ENCODE peak calls at places on chromosomes 16 and 17, in five cellular contexts. V is mucosa of descending colon, N is mesenchymal stem cell, I is HCT116, Z is neural progenitor cell. X is an unnamed sample. For H3K4me1, the result is how much of the 10 kb centered on the place peaks cover.

GRCh38 chr16:20851601-20852000 is 45.3 kb downstream of the REXO5 start:
- DNase-seq in V (peak), N (peak), I (peak), Z (no peak), X (peak)

GRCh38 chr16:87207509-87207908 is 109.7 kb downstream of the C16orf95 start:
- DNase-seq in V (no peak), N (peak), I (no peak), Z (no peak), X (no peak)

GRCh38 chr17:14559720-14560119 is 258.8 kb downstream of the HS3ST3B1 start:
- DNase-seq in V (no peak), N (no peak), I (no peak), Z (no peak), X (no peak)

GRCh38 chr16:15811416-15811777 is 45.4 kb downstream of the MYH11 start:
- DNase-seq in V (no peak), N (no peak), I (no peak), Z (no peak), X (no peak)

GRCh38 chr17:28763804-28764266 is 20.0 kb downstream of the TRAF4 start:
- DNase-seq in V (no peak), N (peak), I (peak), Z (peak), X (peak)

GRCh38 chr16:592518-593306 is 2.8 kb downstream of the RAB40C start:
- DNase-seq in V (peak), N (peak), I (no peak), Z (no peak), X (peak)

GRCh38 chr16:70592106-70592571 is 54.2 kb upstream of the IL34 start:
- DNase-seq in V (peak), N (no peak), I (no peak), Z (no peak), X (no peak)

GRCh38 chr17:62948370-62948769 is 17.7 kb upstream of the TANC2 start:
- DNase-seq in V (no peak), N (no peak), I (no peak), Z (no peak), X (no peak)

GRCh38 chr16:46972971-46973456 is 460 bp downstream of the DNAJA2 start:
- DNase-seq in V (peak), N (peak), I (no peak), Z (peak), X (peak)

GRCh38 chr16:78235168-78235800 is 135.8 kb downstream of the WWOX start:
- DNase-seq in V (peak), N (peak), I (peak), Z (peak), X (peak)

GRCh38 chr16:19085679-19086200 is 18.3 kb downstream of the COQ7 start:
- DNase-seq in V (no peak), N (peak), I (no peak), Z (no peak), X (peak)

GRCh38 chr17:41650794-41651624 is 26.6 kb upstream of the KRT17 start:
- DNase-seq in V (peak), N (no peak), I (no peak), Z (no peak), X (no peak)

GRCh38 chr17:27449541-27449940 is 6.7 kb upstream of the KSR1 start:
- DNase-seq in V (no peak), N (no peak), I (no peak), Z (no peak), X (no peak)

GRCh38 chr16:10668322-10669045 is 26.2 kb downstream of the TEKT5 start:
- DNase-seq in V (no peak), N (no peak), I (no peak), Z (peak), X (no peak)

GRCh38 chr17:38797828-38798227 is 1.5 kb downstream of the PIP4K2B start:
- DNase-seq in V (no peak), N (peak), I (no peak), Z (no peak), X (no peak)

GRCh38 chr17:32111141-32111771 is 31.0 kb upstream of the RHOT1 start:
- DNase-seq in V (no peak), N (peak), I (no peak), Z (peak), X (peak)

GRCh38 chr17:67125417-67125816 is 81.1 kb downstream of the CACNG1 start:
- DNase-seq in V (no peak), N (peak), I (no peak), Z (no peak), X (no peak)

GRCh38 chr17:74433421-74434121 is 1.7 kb downstream of the GPRC5C start:
- DNase-seq in V (no peak), N (no peak), I (no peak), Z (peak), X (no peak)

GRCh38 chr17:2184993-2185931 is 118.3 kb downstream of the SMG6 start:
- DNase-seq in V (no peak), N (no peak), I (no peak), Z (no peak), X (no peak)

GRCh38 chr16:63228259-63228658 is 1192.0 kb upstream of the CDH8 start:
- DNase-seq in V (no peak), N (no peak), I (no peak), Z (no peak), X (no peak)

GRCh38 chr17:48489781-48490180 is 41.0 kb downstream of the HOXB1 start:
- DNase-seq in V (no peak), N (no peak), I (no peak), Z (peak), X (no peak)

GRCh38 chr17:77235370-77236080 is 94.8 kb downstream of the SEC14L1 start:
- DNase-seq in V (no peak), N (peak), I (no peak), Z (no peak), X (peak)

GRCh38 chr16:27224741-27225300 is 21.5 kb downstream of the KDM8 start:
- DNase-seq in V (peak), N (no peak), I (no peak), Z (no peak), X (no peak)

GRCh38 chr17:60311936-60312335 is 80.0 kb downstream of the USP32 start:
- DNase-seq in V (no peak), N (peak), I (no peak), Z (no peak), X (no peak)

GRCh38 chr17:40854175-40854814 is 12.7 kb downstream of the KRT12 start:
- DNase-seq in V (no peak), N (peak), I (peak), Z (no peak), X (no peak)

GRCh38 chr16:63672493-63672892 is 1449.4 kb downstream of the CDH11 start:
- DNase-seq in V (no peak), N (no peak), I (no peak), Z (no peak), X (no peak)

GRCh38 chr16:72938426-72939164 is 109.3 kb downstream of the ZFHX3 start:
- DNase-seq in V (peak), N (peak), I (no peak), Z (peak), X (peak)

GRCh38 chr17:78351449-78352006 is 8.3 kb downstream of the SOCS3 start:
- DNase-seq in V (peak), N (peak), I (no peak), Z (peak), X (peak)

GRCh38 chr16:22120440-22120839 is 28.1 kb downstream of the VWA3A start:
- DNase-seq in V (no peak), N (no peak), I (no peak), Z (no peak), X (no peak)

GRCh38 chr17:80254396-80255241 is 6.0 kb upstream of the RNF213 start:
- DNase-seq in V (peak), N (peak), I (peak), Z (no peak), X (peak)

GRCh38 chr16:48126801-48127644 is 28.8 kb downstream of the ABCC12 start:
- DNase-seq in V (no peak), N (peak), I (no peak), Z (no peak), X (no peak)

DNA sequence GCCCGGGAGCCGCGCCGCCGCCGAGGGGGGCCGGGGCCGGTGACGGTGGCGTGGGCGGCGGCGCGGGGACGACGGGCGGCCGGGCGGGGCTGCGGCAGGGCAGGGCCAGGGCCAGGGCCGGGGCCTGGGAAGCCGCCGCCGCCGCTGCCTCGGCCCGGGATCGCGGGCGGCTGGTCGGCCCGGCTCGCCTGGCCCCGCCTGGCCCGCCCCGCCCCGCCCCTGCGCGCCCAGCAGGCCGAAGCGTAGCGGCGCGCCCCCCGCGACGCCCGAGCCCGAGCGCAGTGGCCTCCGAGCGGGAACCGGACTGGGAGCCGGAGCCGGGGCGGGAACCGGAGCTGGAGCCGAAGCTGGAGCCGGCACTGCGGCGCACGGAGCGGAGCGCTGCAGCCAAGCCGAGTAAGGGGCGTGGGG is at the start of gene BEAN1:
- DNase-seq in V (no peak), N (no peak), I (no peak), Z (peak), X (no peak)
- H3K4me1 ChIP-seq in V (under half), N (under half), I (under half), Z (under half), X (under half)

DNA sequence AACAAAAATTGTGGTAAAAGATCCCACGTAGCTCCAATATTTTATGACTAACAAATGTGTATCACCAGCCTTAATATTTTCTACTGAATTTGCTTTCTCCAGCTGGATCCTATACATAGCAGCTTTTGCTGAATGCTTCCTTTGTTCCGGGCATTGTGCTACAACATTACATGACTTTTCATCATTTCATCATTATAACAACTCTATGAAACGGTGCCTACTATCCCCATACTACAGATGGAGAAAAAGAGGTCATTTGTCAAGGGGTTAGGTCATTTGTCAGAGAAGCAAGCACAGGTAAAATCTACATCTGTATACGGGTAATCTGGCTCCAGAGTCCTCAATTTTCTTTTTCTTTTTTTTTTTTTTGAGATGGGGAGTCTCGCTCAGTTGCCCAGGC is 74.3 kb downstream of the KANSL1 start:
- DNase-seq in V (no peak), N (no peak), I (no peak), Z (no peak), X (no peak)
- H3K4me1 ChIP-seq in V (under half), N (under half), I (under half), Z (under half), X (under half)

DNA sequence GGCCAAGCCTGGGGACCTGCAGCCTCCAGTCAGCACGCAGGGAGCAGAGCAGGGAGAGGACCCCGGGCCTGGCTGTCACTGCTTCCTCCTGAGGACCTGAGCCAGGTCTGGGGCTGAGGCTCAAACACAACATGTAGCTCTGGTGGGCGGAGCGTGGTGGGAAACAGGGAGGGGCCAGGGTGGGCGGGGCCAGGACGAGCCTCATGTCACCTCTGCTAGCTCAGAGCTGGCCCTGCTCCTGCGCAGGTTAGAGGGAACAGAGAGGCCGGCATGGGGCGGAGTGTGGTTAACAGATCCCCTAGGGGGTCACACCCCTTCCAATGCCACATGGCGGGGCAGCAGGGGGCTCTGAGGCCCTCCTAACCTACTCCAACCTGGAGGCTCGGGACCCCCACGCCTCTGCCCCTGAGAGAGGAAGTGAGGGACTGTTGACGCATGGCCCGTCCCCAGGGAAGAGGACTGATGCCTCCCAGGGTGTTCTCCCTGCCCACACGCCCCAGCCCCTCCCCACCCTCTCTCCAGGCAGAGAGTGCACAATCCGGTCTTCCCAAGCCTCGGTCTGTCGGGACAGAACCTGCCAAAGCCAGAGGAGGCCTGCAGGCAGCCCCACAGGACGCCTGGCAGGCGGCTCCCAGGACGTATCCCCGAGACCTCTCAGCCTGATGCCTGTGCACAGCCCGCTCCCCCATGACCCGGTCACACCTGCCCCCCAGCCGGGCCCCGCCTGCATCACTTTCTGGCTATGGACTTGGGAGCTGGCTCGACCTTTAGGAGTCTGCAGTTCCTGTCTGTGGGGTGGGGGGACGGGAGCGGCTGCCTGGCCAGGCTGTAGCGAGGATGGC is 15.2 kb downstream of the PIEZO1 start:
- DNase-seq in V (peak), N (peak), I (no peak), Z (peak), X (peak)
- H3K4me1 ChIP-seq in V (half or more), N (half or more), I (half or more), Z (half or more), X (under half)

DNA sequence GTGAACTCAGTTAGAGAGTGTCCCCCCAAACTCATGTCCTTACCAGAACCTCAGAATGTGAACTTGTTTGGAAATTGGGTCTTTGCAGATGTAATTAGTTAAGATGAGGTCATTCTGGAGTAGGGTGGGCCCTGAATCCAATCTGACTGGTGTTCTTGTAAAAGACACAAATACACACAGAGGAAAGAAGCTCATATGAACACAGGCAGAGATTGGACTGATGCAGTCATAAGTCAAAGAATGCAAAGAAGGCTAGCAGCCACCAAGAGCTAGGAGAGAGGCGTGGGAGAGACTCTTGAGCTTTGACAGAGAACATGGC is 2.1 kb upstream of the NAGPA start:
- DNase-seq in V (no peak), N (peak), I (no peak), Z (no peak), X (no peak)
- H3K4me1 ChIP-seq in V (under half), N (under half), I (under half), Z (under half), X (under half)

GRCh38 chr17:75835315-75835987 is 8.8 kb downstream of the UNC13D start:
- DNase-seq in V (no peak), N (no peak), I (no peak), Z (peak), X (no peak)
- H3K4me1 ChIP-seq in V (under half), N (under half), I (under half), Z (under half), X (under half)

GRCh38 chr16:2905241-2905987 is 6.3 kb upstream of the FLYWCH1 start:
- DNase-seq in V (peak), N (peak), I (peak), Z (peak), X (peak)
- H3K4me1 ChIP-seq in V (under half), N (under half), I (under half), Z (under half), X (under half)

GRCh38 chr17:57984226-57984890 is 3.7 kb downstream of the VEZF1 start:
- DNase-seq in V (no peak), N (no peak), I (no peak), Z (no peak), X (no peak)
- H3K4me1 ChIP-seq in V (under half), N (under half), I (under half), Z (under half), X (under half)

X was measured in colonic mucosa.